ENCODE peak calls at places on chromosomes 3 and 15, in four cellular contexts. S is PC-3; F is stimulated activated effector memory CD8-positive, alpha-beta T cell treated with anti-CD3 and anti-CD28 coated beads, Interleukin-12 subunit alpha, Interleukin-12 subunit beta, amount 100 ng/mL, for 72 hours; Z is A549. X is an unnamed sample.

GRCh38 chr15:60551147-60551780 is 72.3 kb upstream of the ICE2 start:
- ATAC-seq in S (peak), F (peak), Z (peak), X (no peak)

GRCh38 chr3:28934135-28934813 is 346.6 kb upstream of the RBMS3 start:
- ATAC-seq in S (no peak), F (no peak), Z (no peak), X (no peak)

GRCh38 chr15:82646250-82647044 is 716 bp downstream of the CPEB1 start:
- ATAC-seq in S (no peak), F (no peak), Z (no peak), X (peak)

GRCh38 chr15:80844011-80844732 is 65.0 kb downstream of the CEMIP start:
- ATAC-seq in S (peak), F (no peak), Z (peak), X (peak)

GRCh38 chr3:12351145-12351544 is 62.3 kb downstream of the PPARG start:
- ATAC-seq in S (peak), F (no peak), Z (no peak), X (no peak)

GRCh38 chr3:149494022-149494758 is 19.7 kb downstream of the TM4SF4 start:
- ATAC-seq in S (peak), F (peak), Z (peak), X (peak)

GRCh38 chr3:15542641-15543040 is 21.1 kb upstream of the COLQ start:
- ATAC-seq in S (no peak), F (no peak), Z (no peak), X (no peak)

GRCh38 chr3:133197619-133198018 is 159.4 kb downstream of the TMEM108 start:
- ATAC-seq in S (no peak), F (no peak), Z (no peak), X (no peak)

GRCh38 chr15:75043509-75044257 is 20.3 kb downstream of the PPCDC start:
- ATAC-seq in S (peak), F (no peak), Z (peak), X (peak)

GRCh38 chr3:197203714-197204146 is 94.7 kb downstream of the DLG1 start:
- ATAC-seq in S (no peak), F (no peak), Z (no peak), X (no peak)

GRCh38 chr3:146577662-146578061 is 27.5 kb downstream of the PLSCR5 start:
- ATAC-seq in S (peak), F (peak), Z (peak), X (no peak)

GRCh38 chr3:133830071-133830470 is 24.5 kb downstream of the SRPRB start:
- ATAC-seq in S (no peak), F (no peak), Z (no peak), X (no peak)

GRCh38 chr3:107512108-107512507 is 10.7 kb upstream of the BBX start:
- ATAC-seq in S (peak), F (no peak), Z (peak), X (no peak)

GRCh38 chr3:59064276-59064675 is 14.5 kb upstream of the CFAP20DC start:
- ATAC-seq in S (no peak), F (no peak), Z (no peak), X (no peak)

GRCh38 chr15:74696398-74696729 is 540 bp upstream of the EDC3 start:
- ATAC-seq in S (peak), F (no peak), Z (no peak), X (no peak)

GRCh38 chr3:31772155-31772761 is 208.8 kb downstream of the OSBPL10 start:
- ATAC-seq in S (no peak), F (peak), Z (no peak), X (no peak)

GRCh38 chr3:132486086-132486485 is 68.8 kb downstream of the DNAJC13 start:
- ATAC-seq in S (no peak), F (no peak), Z (no peak), X (no peak)

GRCh38 chr3:9623148-9623547 is 26.2 kb upstream of the MTMR14 start:
- ATAC-seq in S (peak), F (no peak), Z (peak), X (no peak)

GRCh38 chr3:39467394-39468107 is at the start of gene MOBP:
- ATAC-seq in S (no peak), F (no peak), Z (no peak), X (no peak)

X was measured in esophagus mucosa.